ENCODE peak calls at places on chromosomes 5 and 9, in eight cellular contexts. H is adrenal gland; L is left lung; V is heart right ventricle; I is AG04450; Z is sigmoid colon; M is CD8-positive, alpha-beta T cell; F is osteoblast. O is an unnamed sample.

GRCh38 chr9:111559000-111559610 is 34.1 kb downstream of the ZNF483 start:
- DNase-seq in F (peak; percentile 69), Z (no peak), M (no peak), V (no peak), I (no peak), L (no peak), H (no peak), O (no peak)

GRCh38 chr9:128917151-128917849 is 3.5 kb upstream of the PHYHD1 start:
- DNase-seq in H (peak; percentile 91), V (peak; percentile 84), I (no peak), Z (peak; percentile 93), F (peak; percentile 95), L (peak; percentile 80), M (no peak), O (no peak)

GRCh38 chr5:38338455-38338854 is 80.1 kb downstream of the EGFLAM start:
- DNase-seq in L (no peak), M (no peak), H (peak; percentile 16), Z (no peak), I (no peak), V (no peak), F (no peak), O (no peak)

GRCh38 chr5:7397005-7397546 is 1.1 kb downstream of the ADCY2 start:
- DNase-seq in H (no peak), F (peak; percentile 69), M (no peak), V (no peak), I (no peak), Z (no peak), L (no peak), O (no peak)

GRCh38 chr9:85451680-85452079 is 290.1 kb downstream of the AGTPBP1 start:
- DNase-seq in I (no peak), Z (no peak), F (no peak), L (no peak), V (no peak), M (no peak), H (no peak), O (no peak)

GRCh38 chr5:34682926-34683623 is 26.9 kb downstream of the RAI14 start:
- DNase-seq in H (peak; percentile 37), F (no peak), Z (no peak), M (no peak), L (no peak), V (no peak), I (no peak), O (no peak)

GRCh38 chr9:136726631-136727191 is 14.3 kb downstream of the DIPK1B start:
- DNase-seq in I (no peak), M (no peak), V (no peak), L (no peak), H (no peak), Z (no peak), F (peak; percentile 93), O (peak; percentile 20)

GRCh38 chr5:149355688-149356087 is 2.2 kb upstream of the PCYOX1L start:
- DNase-seq in M (no peak), I (no peak), F (no peak), V (no peak), L (no peak), H (no peak), Z (no peak), O (no peak)

GRCh38 chr9:129052592-129052991 is 16.2 kb downstream of the MIGA2 start:
- DNase-seq in V (peak; percentile 84), L (peak; percentile 90), Z (no peak), I (no peak), F (peak; percentile 39), M (no peak), H (peak; percentile 62), O (no peak)

GRCh38 chr5:73496984-73497457 is 1.2 kb upstream of the BTF3 start:
- DNase-seq in L (no peak), M (no peak), F (peak; percentile 88), H (no peak), V (no peak), I (peak; percentile 16), Z (no peak), O (no peak)

GRCh38 chr5:55406292-55406691 is 98.5 kb downstream of the MTREX start:
- DNase-seq in Z (no peak), M (no peak), I (no peak), V (no peak), H (no peak), F (no peak), L (no peak), O (no peak)

GRCh38 chr5:169244812-169245211 is 56.1 kb downstream of the SLIT3 start:
- DNase-seq in F (no peak), M (no peak), Z (no peak), L (no peak), H (no peak), I (no peak), V (no peak), O (no peak)

GRCh38 chr9:82132024-82132423 is 143.5 kb downstream of the SPATA31D1 start:
- DNase-seq in F (no peak), Z (no peak), M (no peak), H (no peak), V (no peak), I (no peak), L (no peak), O (no peak)

GRCh38 chr5:10630126-10630525 is 66.3 kb downstream of the ANKRD33B start:
- DNase-seq in Z (peak; percentile 52), F (no peak), V (no peak), M (no peak), L (no peak), I (no peak), H (no peak), O (no peak)

GRCh38 chr5:111587728-111588127 is 75.4 kb upstream of the STARD4 start:
- DNase-seq in I (no peak), L (no peak), F (no peak), M (no peak), Z (no peak), V (no peak), H (no peak), O (no peak)

GRCh38 chr9:3760031-3760430 is 234.2 kb upstream of the RFX3 start:
- DNase-seq in F (no peak), M (no peak), L (no peak), Z (no peak), V (no peak), I (no peak), H (no peak), O (no peak)
- TF ChIP-seq CTCF in F (no peak), M (no peak), L (no peak), Z (no peak), V (no peak), I (no peak), H (no peak), O (no peak)

GRCh38 chr9:7665874-7666273 is 133.7 kb downstream of the DMAC1 start:
- DNase-seq in L (no peak), Z (no peak), H (no peak), I (no peak), F (no peak), V (no peak), M (no peak), O (no peak)
- H3K27ac ChIP-seq in L (no peak overlapping the region), Z (no peak overlapping the region), H (no peak overlapping the region), I (no peak overlapping the region), F (no peak overlapping the region), V (no peak overlapping the region), M (no peak overlapping the region), O (no peak overlapping the region)

GRCh38 chr9:214488-215448 is at the start of gene DOCK8:
- DNase-seq in V (peak; percentile 70), L (peak; percentile 98), H (peak; percentile 77), F (peak; percentile 61), Z (peak; percentile 76), M (peak; percentile 27), I (no peak), O (peak; percentile 36)
- H3K27me3 ChIP-seq in V (peaks cover 66% of the 10 kb centered on the region), L (peaks cover 23% of the 10 kb centered on the region), H (no peaks in the 10 kb centered on the region), F (peaks cover 12% of the 10 kb centered on the region), Z (peaks cover 30% of the 10 kb centered on the region), M (no peaks in the 10 kb centered on the region), I (peaks cover 19% of the 10 kb centered on the region), O (no peaks in the 10 kb centered on the region)

DNA sequence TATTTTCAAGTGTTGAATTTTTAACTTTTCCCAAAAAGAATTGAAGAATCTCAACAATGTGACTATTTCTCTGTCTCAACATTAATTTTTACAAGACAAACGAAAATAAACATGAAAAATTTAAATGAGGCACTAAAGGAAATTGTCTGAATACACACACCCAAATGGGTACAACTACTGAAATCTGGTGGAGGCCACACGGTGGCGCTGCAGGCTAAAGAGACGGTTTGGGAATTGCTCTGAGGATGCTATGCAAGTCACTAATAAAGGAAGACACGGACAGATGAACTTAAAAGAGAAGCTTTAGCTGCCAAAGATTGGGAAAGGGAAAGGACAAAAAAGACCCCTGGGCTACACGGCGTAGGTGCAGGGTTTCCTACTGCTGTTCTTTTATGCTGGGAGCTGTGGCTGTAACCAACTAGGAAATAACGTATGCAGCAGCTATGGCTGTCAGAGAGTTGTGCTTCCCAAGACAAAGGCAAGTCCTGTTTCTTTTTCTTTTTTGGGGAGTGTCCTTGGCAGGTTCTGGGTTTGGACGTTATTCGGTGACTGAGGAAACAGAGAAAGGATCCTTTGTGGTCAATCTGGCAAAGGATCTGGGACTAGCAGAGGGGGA is at the start of gene PCDHB10:
- DNase-seq in I (no peak), M (no peak), H (no peak), F (peak; percentile 88), L (no peak), Z (peak; percentile 47), V (no peak), O (no peak)
- TF ChIP-seq CTCF in I (peak; percentile 15), M (no peak), H (peak; percentile 8), F (peak; percentile 56), L (no peak), Z (no peak), V (peak; percentile 39), O (peak; percentile 23)

DNA sequence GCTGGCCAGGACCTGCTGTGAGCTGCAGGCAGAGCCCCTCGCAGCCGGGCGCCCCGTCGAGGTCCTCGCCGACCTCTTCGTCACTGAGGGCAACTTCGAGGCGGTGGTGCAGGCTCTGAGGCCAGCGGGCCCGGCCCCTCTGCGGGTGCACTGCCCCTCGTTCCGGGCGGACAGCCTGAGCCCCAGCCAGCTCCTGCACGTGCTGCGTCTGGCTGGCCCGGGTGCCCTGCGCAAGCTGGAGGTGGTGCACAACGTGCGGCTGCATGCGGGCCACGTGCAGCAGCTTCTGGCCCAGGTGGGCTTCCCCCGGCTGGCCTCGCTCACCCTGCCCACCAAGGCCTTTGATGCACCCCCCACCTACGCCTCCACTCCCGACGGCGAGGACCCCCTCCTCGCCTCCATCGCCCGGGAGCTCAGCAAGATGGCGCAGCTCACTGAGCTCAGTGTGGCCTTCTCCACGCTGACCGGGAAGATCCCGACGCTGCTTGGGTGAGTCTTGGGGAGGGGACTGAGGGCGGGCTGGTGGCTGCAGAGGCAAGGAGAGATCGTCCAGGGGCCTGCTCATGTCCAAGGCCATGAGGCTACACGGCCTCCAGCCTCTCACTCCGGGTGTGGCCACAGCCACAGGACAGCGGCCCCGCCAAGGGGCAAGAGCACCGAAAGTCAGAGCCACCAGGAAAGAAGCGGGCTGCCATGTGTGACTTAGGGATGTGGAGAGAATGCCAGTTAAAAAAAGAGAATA is 825 bp downstream of the LRRC14B start:
- DNase-seq in M (no peak), V (no peak), H (no peak), I (no peak), Z (peak; percentile 59), L (peak; percentile 75), F (peak; percentile 79), O (no peak)
- H3K27ac ChIP-seq in M (no peak overlapping the region), V (peak overlapping the region; percentile 84), H (no peak overlapping the region), I (no peak overlapping the region), Z (no peak overlapping the region), L (no peak overlapping the region), F (no peak overlapping the region), O (no peak overlapping the region)

GRCh38 chr9:130660683-130661460 is 3.5 kb upstream of the PRDM12 start:
- DNase-seq in I (no peak), H (no peak), M (no peak), V (no peak), F (peak; percentile 92), Z (no peak), L (peak; percentile 69), O (no peak)
- H3K27me3 ChIP-seq in I (peaks cover 94% of the 10 kb centered on the region), H (peaks cover 96% of the 10 kb centered on the region), M (peaks cover 27% of the 10 kb centered on the region), V (peaks cover 100% of the 10 kb centered on the region), F (peaks cover 93% of the 10 kb centered on the region), Z (peaks cover 89% of the 10 kb centered on the region), L (peaks cover 100% of the 10 kb centered on the region), O (peaks cover 76% of the 10 kb centered on the region)

GRCh38 chr5:132867046-132867451 is 607 bp downstream of the UQCRQ start:
- DNase-seq in H (no peak), F (no peak), L (no peak), Z (no peak), M (no peak), I (no peak), V (no peak), O (no peak)
- TF ChIP-seq CTCF in H (no peak), F (no peak), L (no peak), Z (no peak), M (no peak), I (no peak), V (no peak), O (no peak)

O was measured in CD4-positive, alpha-beta T cell.